ENCODE peak calls at places on chromosomes 7 and 10, in four cellular contexts. L is tibial artery, Z is HCT116, M is NCI-H1092 treated with DMSO at 0.1 percent for 48 hours. V is an unnamed sample.

GRCh38 chr10:133310399-133310755 is 1.7 kb downstream of the ZNF511 start:
- DNase-seq in L (no peak), Z (no peak), M (no peak), V (no peak)

GRCh38 chr7:137935849-137936508 is 65.9 kb downstream of the CREB3L2 start:
- DNase-seq in L (no peak), Z (no peak), M (no peak), V (peak)

GRCh38 chr7:39616138-39616537 is 7.2 kb upstream of the RALA start:
- DNase-seq in L (no peak), Z (no peak), M (no peak), V (no peak)

GRCh38 chr10:59907537-59907917 is 1.2 kb upstream of the CCDC6 start:
- DNase-seq in L (no peak), Z (no peak), M (no peak), V (no peak)

GRCh38 chr10:116385311-116385710 is 42.3 kb upstream of the PNLIPRP3 start:
- DNase-seq in L (no peak), Z (no peak), M (no peak), V (no peak)

GRCh38 chr7:128886391-128887168 is 23.9 kb downstream of the ATP6V1F start:
- DNase-seq in L (no peak), Z (no peak), M (no peak), V (no peak)

GRCh38 chr10:119177708-119178370 is 773 bp downstream of the PRDX3 start:
- DNase-seq in L (no peak), Z (no peak), M (no peak), V (no peak)

GRCh38 chr7:74017122-74017521 is 10.9 kb upstream of the ELN start:
- DNase-seq in L (no peak), Z (no peak), M (no peak), V (no peak)

GRCh38 chr7:159112136-159113011 is 32.3 kb downstream of the VIPR2 start:
- DNase-seq in L (peak), Z (no peak), M (no peak), V (no peak)

GRCh38 chr7:1253591-1254207 is 21.0 kb downstream of the UNCX start:
- DNase-seq in L (no peak), Z (no peak), M (no peak), V (no peak)

GRCh38 chr7:121278120-121279021 is 50.4 kb upstream of the WNT16 start:
- DNase-seq in L (no peak), Z (no peak), M (no peak), V (no peak)

GRCh38 chr7:73833251-73833919 is 2.6 kb downstream of the CLDN4 start:
- DNase-seq in L (no peak), Z (no peak), M (no peak), V (no peak)

GRCh38 chr7:67625257-67625713 is 628.7 kb downstream of the TYW1 start:
- DNase-seq in L (peak), Z (peak), M (peak), V (no peak)

GRCh38 chr7:87003872-87004798 is 55.3 kb downstream of the ELAPOR2 start:
- DNase-seq in L (no peak), Z (no peak), M (no peak), V (no peak)

GRCh38 chr7:110388451-110388850 is 702.5 kb upstream of the LRRN3 start:
- DNase-seq in L (no peak), Z (no peak), M (no peak), V (no peak)

GRCh38 chr10:6136215-6137201 is 47.7 kb downstream of the RBM17 start:
- DNase-seq in L (no peak), Z (no peak), M (no peak), V (no peak)

GRCh38 chr10:126013489-126014281 is 117.3 kb downstream of the FANK1 start:
- DNase-seq in L (no peak), Z (no peak), M (peak), V (no peak)

GRCh38 chr7:44288381-44288685 is 37.1 kb downstream of the CAMK2B start:
- DNase-seq in L (no peak), Z (no peak), M (no peak), V (no peak)

GRCh38 chr7:122675621-122676020 is 23.3 kb downstream of the RNF133 start:
- DNase-seq in L (no peak), Z (no peak), M (no peak), V (no peak)

GRCh38 chr10:124997246-124997790 is 55.4 kb downstream of the ZRANB1 start:
- DNase-seq in L (peak), Z (no peak), M (no peak), V (no peak)

GRCh38 chr10:86782691-86783418 is 26.4 kb downstream of the BMPR1A start:
- DNase-seq in L (no peak), Z (no peak), M (no peak), V (no peak)

GRCh38 chr10:125679436-125679835 is 3.5 kb downstream of the TEX36 start:
- DNase-seq in L (no peak), Z (no peak), M (no peak), V (no peak)

GRCh38 chr10:36202861-36203260 is 560.8 kb upstream of the FZD8 start:
- DNase-seq in L (no peak), Z (no peak), M (no peak), V (no peak)

GRCh38 chr7:6436385-6436685 is 11.4 kb downstream of the DAGLB start:
- DNase-seq in L (no peak), Z (no peak), M (no peak), V (peak)

GRCh38 chr10:84715911-84716310 is 387.5 kb downstream of the CCSER2 start:
- DNase-seq in L (no peak), Z (peak), M (peak), V (no peak)

GRCh38 chr10:61250131-61250530 is 203.1 kb downstream of the TMEM26 start:
- DNase-seq in L (no peak), Z (no peak), M (no peak), V (no peak)

GRCh38 chr7:81499262-81500116 is 270.4 kb downstream of the HGF start:
- DNase-seq in L (no peak), Z (peak), M (peak), V (no peak)

GRCh38 chr10:95655571-95656290 is 780 bp downstream of the ALDH18A1 start:
- DNase-seq in L (peak), Z (no peak), M (no peak), V (no peak)

GRCh38 chr7:98358706-98359105 is 42.2 kb downstream of the BAIAP2L1 start:
- DNase-seq in L (no peak), Z (no peak), M (no peak), V (no peak)

GRCh38 chr10:103184615-103185014 is 8.5 kb downstream of the NT5C2 start:
- DNase-seq in L (no peak), Z (no peak), M (no peak), V (no peak)

GRCh38 chr7:150322114-150322832 is 882 bp upstream of the LRRC61 start:
- DNase-seq in L (no peak), Z (no peak), M (peak), V (peak)

GRCh38 chr7:100342761-100343160 is 15.2 kb upstream of the PILRB start:
- DNase-seq in L (no peak), Z (no peak), M (no peak), V (no peak)

GRCh38 chr10:97759157-97759980 is 12.4 kb downstream of the SFRP5 start:
- DNase-seq in L (no peak), Z (peak), M (peak), V (peak)

GRCh38 chr10:132137111-132138072 is 49.4 kb upstream of the DPYSL4 start:
- DNase-seq in L (peak), Z (no peak), M (no peak), V (no peak)

GRCh38 chr7:103347507-103348267 is at the start of gene PSMC2:
- DNase-seq in L (peak), Z (peak), M (peak), V (peak)

GRCh38 chr10:88687853-88688467 is 18.1 kb upstream of the LIPK start:
- DNase-seq in L (no peak), Z (peak), M (peak), V (peak)

V was measured in central memory CD4-positive, alpha-beta T cell.